ENCODE peak calls at places on chromosomes 5 and 9, in eight cellular contexts. V, N, L, C, Q, F, X and W are unnamed samples.

GRCh38 chr9:92717201-92718085 is 47.2 kb downstream of the BICD2 start:
- DNase-seq in X (peak; percentile 80), F (peak; percentile 48), N (peak; percentile 67), C (no peak), V (peak; percentile 56), L (no peak), Q (no peak), W (no peak)

GRCh38 chr5:15013654-15014463 is 142.3 kb upstream of the ANKH start:
- DNase-seq in Q (peak; percentile 76), L (peak; percentile 46), C (no peak), F (peak; percentile 73), V (peak; percentile 50), N (no peak), X (peak; percentile 43), W (peak; percentile 24)

GRCh38 chr5:39158127-39158593 is 61.2 kb downstream of the FYB1 start:
- DNase-seq in V (no peak), F (peak; percentile 91), C (peak; percentile 23), Q (peak; percentile 12), X (no peak), L (no peak), N (no peak), W (no peak)

GRCh38 chr5:158992104-158992740 is 107.5 kb downstream of the EBF1 start:
- DNase-seq in C (no peak), N (no peak), V (no peak), L (no peak), Q (no peak), F (no peak), X (no peak), W (no peak)

GRCh38 chr5:151663617-151664322 is 22.9 kb downstream of the SPARC start:
- DNase-seq in F (no peak), V (no peak), N (no peak), Q (no peak), X (no peak), C (peak; percentile 56), L (no peak), W (no peak)

GRCh38 chr5:122221857-122222256 is 90.2 kb upstream of the SNCAIP start:
- DNase-seq in V (no peak), L (no peak), X (no peak), F (no peak), C (no peak), Q (no peak), N (no peak), W (no peak)

GRCh38 chr5:122480146-122480545 is 168.1 kb downstream of the SNCAIP start:
- DNase-seq in N (no peak), Q (no peak), L (no peak), F (peak; percentile 14), X (no peak), C (no peak), V (no peak), W (no peak)

GRCh38 chr9:35891649-35892048 is 14.4 kb upstream of the HRCT1 start:
- DNase-seq in C (no peak), L (no peak), Q (no peak), F (peak; percentile 40), N (no peak), V (no peak), X (no peak), W (no peak)

GRCh38 chr9:132141948-132142594 is 19.8 kb upstream of the NTNG2 start:
- DNase-seq in L (no peak), C (no peak), F (peak; percentile 61), Q (peak; percentile 42), X (no peak), N (no peak), V (no peak), W (no peak)

GRCh38 chr5:157390924-157391297 is 69.1 kb upstream of the NIPAL4 start:
- DNase-seq in N (no peak), F (no peak), L (no peak), Q (no peak), X (no peak), V (no peak), C (no peak), W (no peak)

GRCh38 chr5:56455417-56455816 is 222.3 kb upstream of the ANKRD55 start:
- DNase-seq in N (no peak), X (no peak), V (no peak), Q (no peak), L (no peak), F (no peak), C (no peak), W (no peak)

GRCh38 chr5:16500024-16500423 is 34.4 kb upstream of the ZNF622 start:
- DNase-seq in N (no peak), L (no peak), Q (no peak), C (no peak), X (no peak), F (no peak), V (no peak), W (no peak)

GRCh38 chr5:17132444-17133083 is 84.9 kb upstream of the BASP1 start:
- DNase-seq in F (peak; percentile 52), L (no peak), V (peak; percentile 41), N (no peak), C (no peak), Q (peak; percentile 37), X (peak; percentile 14), W (no peak)

GRCh38 chr5:155008669-155009068 is 4.9 kb upstream of the KIF4B start:
- DNase-seq in L (no peak), Q (no peak), F (peak; percentile 25), V (no peak), N (no peak), C (no peak), X (no peak), W (no peak)

GRCh38 chr9:81635526-81636279 is 53.6 kb downstream of the TLE1 start:
- DNase-seq in L (peak; percentile 34), F (no peak), N (no peak), Q (no peak), V (no peak), C (no peak), X (no peak), W (peak; percentile 79)

GRCh38 chr9:81653240-81653639 is 36.1 kb downstream of the TLE1 start:
- DNase-seq in N (no peak), Q (no peak), X (no peak), V (no peak), L (no peak), F (peak; percentile 51), C (no peak), W (no peak)

GRCh38 chr5:95667219-95667618 is 15.6 kb downstream of the SPATA9 start:
- DNase-seq in Q (no peak), X (no peak), N (no peak), V (no peak), L (no peak), F (no peak), C (no peak), W (no peak)

GRCh38 chr5:41808294-41808693 is 61.9 kb downstream of the OXCT1 start:
- DNase-seq in X (no peak), F (no peak), N (no peak), Q (no peak), V (no peak), L (no peak), C (no peak), W (no peak)

GRCh38 chr5:31770157-31770556 is 131.2 kb downstream of the PDZD2 start:
- DNase-seq in X (no peak), V (no peak), L (no peak), C (no peak), Q (no peak), N (no peak), F (no peak), W (no peak)

GRCh38 chr5:135204151-135204600 is 170.1 kb upstream of the PITX1 start:
- DNase-seq in L (no peak), C (no peak), N (no peak), F (no peak), Q (no peak), X (no peak), V (no peak), W (no peak)

GRCh38 chr5:117013280-117013877 is 438.8 kb upstream of the SEMA6A start:
- DNase-seq in Q (no peak), C (no peak), F (peak; percentile 1), N (no peak), V (no peak), X (no peak), L (no peak), W (no peak)

GRCh38 chr5:71899865-71900342 is 180.8 kb downstream of the CARTPT start:
- DNase-seq in Q (no peak), F (peak; percentile 36), V (no peak), C (peak; percentile 35), L (no peak), X (no peak), N (no peak), W (no peak)

GRCh38 chr9:130368631-130369103 is 76.1 kb upstream of the ASS1 start:
- DNase-seq in Q (peak; percentile 23), X (no peak), V (no peak), L (no peak), C (no peak), F (peak; percentile 17), N (no peak), W (no peak)
- TF ChIP-seq CTCF in Q (no peak), X (no peak), V (no peak), L (no peak), C (no peak), F (no peak), N (no peak), W (no peak)

DNA sequence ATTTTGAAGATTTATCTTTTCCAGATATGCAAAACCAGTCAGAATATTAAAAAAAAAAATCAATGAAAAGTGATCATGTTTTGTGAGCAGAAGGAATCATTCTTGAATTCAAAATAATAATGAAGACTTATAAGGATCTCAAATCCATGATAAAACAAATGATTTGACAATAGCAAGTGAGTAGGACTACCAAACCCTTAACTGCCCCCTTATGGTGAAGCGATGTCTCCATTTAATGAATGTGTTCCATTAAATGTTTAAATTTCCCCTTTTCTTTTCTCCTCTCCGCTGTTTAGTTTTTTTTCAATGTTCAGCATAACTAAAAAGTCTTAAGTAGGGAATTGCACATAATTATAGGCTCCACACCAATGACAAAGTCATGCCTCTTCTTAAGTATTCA is 12.2 kb upstream of the MARCHF3 start:
- DNase-seq in Q (no peak), N (no peak), F (no peak), C (no peak), V (no peak), L (no peak), X (no peak), W (no peak)
- TF ChIP-seq CTCF in Q (no peak), N (no peak), F (no peak), C (peak; percentile 47), V (no peak), L (peak; percentile 23), X (peak; percentile 15), W (peak; percentile 25)

DNA sequence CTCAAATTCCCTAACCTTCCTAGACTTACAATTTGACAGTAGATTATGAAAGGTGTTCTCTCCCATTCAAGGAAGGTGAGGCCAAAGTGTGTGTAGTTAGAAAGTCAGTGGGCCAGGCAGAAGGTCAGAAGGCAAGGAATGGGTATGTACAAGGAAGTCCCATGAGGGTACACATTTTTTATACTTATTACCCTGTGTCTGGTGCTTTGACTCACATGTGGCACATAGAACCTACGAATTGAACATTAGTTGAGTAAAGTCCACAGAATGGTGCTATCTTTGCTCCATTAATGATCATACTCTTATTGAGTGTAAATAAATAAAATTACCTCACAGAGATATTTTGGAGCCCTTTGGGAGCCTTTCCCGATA is 55.4 kb downstream of the IQGAP2 start:
- DNase-seq in V (no peak), L (no peak), X (no peak), C (no peak), F (no peak), Q (no peak), N (no peak), W (no peak)
- TF ChIP-seq CTCF in V (no peak), L (no peak), X (no peak), C (no peak), F (no peak), Q (no peak), N (no peak), W (no peak)

GRCh38 chr9:136991993-136992818 is at the start of gene PAXX:
- DNase-seq in V (peak; percentile 100), Q (peak; percentile 94), N (peak; percentile 91), L (peak; percentile 63), C (peak; percentile 94), X (peak; percentile 81), F (peak; percentile 90), W (peak; percentile 19)
- TF ChIP-seq CTCF in V (no peak), Q (no peak), N (no peak), L (no peak), C (no peak), X (no peak), F (no peak), W (no peak)